ENCODE peak calls at places on chromosomes 5 and 9, in ten cellular contexts. P, X, U, B, V, W, E, L, C and R are unnamed samples.

GRCh38 chr9:71079451-71079850 is 42.0 kb downstream of the TRPM3 start:
- DNase-seq in L (no peak), C (peak), B (no peak), P (no peak), W (no peak), V (no peak), U (no peak), E (no peak), X (no peak), R (no peak)

GRCh38 chr5:179885491-179886090 is 22.1 kb downstream of the TBC1D9B start:
- DNase-seq in U (no peak), W (no peak), E (no peak), X (no peak), L (no peak), V (no peak), P (no peak), B (no peak), C (no peak), R (no peak)

GRCh38 chr9:135992486-135993408 is 31.6 kb upstream of the UBAC1 start:
- DNase-seq in L (peak), P (peak), V (peak), E (peak), B (peak), W (peak), C (peak), U (no peak), X (peak), R (peak)

GRCh38 chr5:126015244-126016054 is 407.8 kb upstream of the GRAMD2B start:
- DNase-seq in V (no peak), L (no peak), P (peak), B (no peak), X (no peak), E (no peak), C (peak), W (peak), U (no peak), R (no peak)

GRCh38 chr5:68356216-68356615 is 140.7 kb downstream of the PIK3R1 start:
- DNase-seq in U (no peak), B (no peak), X (no peak), V (no peak), P (no peak), C (no peak), E (no peak), W (no peak), L (no peak), R (no peak)

GRCh38 chr5:169628891-169629290 is 8.2 kb upstream of the DOCK2 start:
- DNase-seq in B (no peak), X (no peak), E (no peak), L (no peak), V (no peak), C (no peak), U (no peak), P (no peak), W (no peak), R (no peak)

GRCh38 chr9:96858018-96858573 is 3.8 kb upstream of the ZNF782 start:
- DNase-seq in L (peak), C (peak), W (no peak), V (no peak), P (peak), B (no peak), X (no peak), U (no peak), E (no peak), R (peak)

GRCh38 chr5:94849821-94850736 is 231.6 kb downstream of the SLF1 start:
- DNase-seq in B (no peak), L (no peak), C (peak), W (peak), U (peak), P (no peak), E (no peak), V (no peak), X (peak), R (peak)

GRCh38 chr9:128102861-128103588 is 24.5 kb downstream of the PTGES2 start:
- DNase-seq in X (peak), U (no peak), W (peak), C (no peak), P (no peak), V (no peak), B (no peak), E (no peak), L (no peak), R (no peak)

GRCh38 chr5:44536650-44537260 is 147.5 kb upstream of the FGF10 start:
- DNase-seq in U (peak), L (peak), C (peak), W (peak), E (no peak), V (peak), P (peak), B (peak), X (peak), R (peak)

GRCh38 chr5:160298189-160298588 is 14.2 kb downstream of the CCNJL start:
- DNase-seq in X (no peak), B (no peak), E (no peak), U (no peak), W (no peak), C (no peak), V (no peak), L (no peak), P (no peak), R (no peak)

GRCh38 chr9:89448821-89449220 is 49.1 kb downstream of the SEMA4D start:
- DNase-seq in L (no peak), C (no peak), X (no peak), U (no peak), B (no peak), E (no peak), V (no peak), P (no peak), W (no peak), R (no peak)

GRCh38 chr5:54529565-54529964 is 12.0 kb downstream of the SNX18 start:
- DNase-seq in U (no peak), C (no peak), E (no peak), B (no peak), V (no peak), L (no peak), P (no peak), W (no peak), X (no peak), R (no peak)

GRCh38 chr9:121398374-121398773 is 28.3 kb upstream of the STOM start:
- DNase-seq in C (peak), L (no peak), V (no peak), U (no peak), B (no peak), X (no peak), P (peak), W (no peak), E (no peak), R (peak)

GRCh38 chr5:111667128-111667756 is 89.8 kb downstream of the NREP start:
- DNase-seq in E (no peak), W (no peak), V (no peak), L (no peak), X (no peak), B (no peak), U (no peak), P (no peak), C (no peak), R (no peak)

GRCh38 chr5:102589661-102590060 is 90.9 kb upstream of the SLCO6A1 start:
- DNase-seq in X (no peak), C (no peak), U (no peak), B (no peak), E (no peak), P (no peak), V (no peak), L (no peak), W (no peak), R (peak)

GRCh38 chr5:149654282-149654681 is 73.0 kb downstream of the ARHGEF37 start:
- DNase-seq in P (no peak), U (no peak), B (no peak), L (no peak), W (peak), V (no peak), E (no peak), C (no peak), X (no peak), R (no peak)

GRCh38 chr5:69288069-69288468 is 44.5 kb downstream of the CCDC125 start:
- DNase-seq in P (no peak), X (no peak), W (no peak), L (no peak), E (no peak), C (no peak), V (no peak), B (no peak), U (no peak), R (no peak)

GRCh38 chr9:108151161-108151586 is 661.6 kb upstream of the KLF4 start:
- DNase-seq in L (no peak), U (no peak), V (no peak), E (peak), W (no peak), B (no peak), C (peak), X (no peak), P (no peak), R (no peak)

GRCh38 chr5:176631383-176631970 is 1.0 kb downstream of the EIF4E1B start:
- DNase-seq in C (no peak), V (no peak), L (no peak), U (no peak), X (no peak), B (no peak), P (no peak), W (peak), E (no peak), R (no peak)

GRCh38 chr9:101764455-101764854 is 26.0 kb upstream of the GRIN3A start:
- DNase-seq in V (no peak), W (no peak), P (no peak), X (no peak), U (no peak), L (no peak), E (no peak), B (no peak), C (no peak), R (no peak)

GRCh38 chr9:112032733-112033132 is 136.1 kb downstream of the UGCG start:
- DNase-seq in B (no peak), E (no peak), C (peak), W (no peak), L (no peak), V (no peak), P (no peak), X (no peak), U (no peak), R (no peak)

GRCh38 chr9:38622083-38622674 is 1.8 kb upstream of the ANKRD18A start:
- DNase-seq in B (no peak), U (no peak), P (no peak), L (no peak), X (peak), W (peak), C (no peak), V (peak), E (peak), R (no peak)

GRCh38 chr9:128251701-128252100 is 24.1 kb downstream of the GOLGA2 start:
- DNase-seq in B (no peak), W (no peak), L (no peak), U (no peak), C (peak), E (no peak), V (no peak), P (peak), X (no peak), R (no peak)

GRCh38 chr9:136015656-136016055 is 54.5 kb upstream of the UBAC1 start:
- DNase-seq in V (no peak), E (no peak), L (no peak), W (no peak), X (peak), U (no peak), P (no peak), C (no peak), B (no peak), R (no peak)

GRCh38 chr5:113267361-113267900 is 167.4 kb downstream of the TSSK1B start:
- DNase-seq in V (no peak), U (no peak), E (no peak), B (no peak), L (no peak), C (no peak), X (no peak), W (no peak), P (no peak), R (no peak)

GRCh38 chr9:3244963-3245653 is 280.7 kb downstream of the RFX3 start:
- DNase-seq in C (no peak), X (no peak), U (no peak), E (no peak), L (no peak), B (no peak), P (no peak), V (no peak), W (no peak), R (no peak)

GRCh38 chr5:90557391-90557790 is 1.2 kb upstream of the ADGRV1 start:
- DNase-seq in V (no peak), C (no peak), U (no peak), W (no peak), E (no peak), P (no peak), B (no peak), L (no peak), X (no peak), R (no peak)

GRCh38 chr9:113599647-113600476 is 136.3 kb downstream of the RGS3 start:
- DNase-seq in C (peak), E (no peak), V (no peak), B (no peak), L (no peak), X (peak), U (no peak), W (no peak), P (no peak), R (peak)

GRCh38 chr5:135005076-135005475 is 29.0 kb downstream of the PITX1 start:
- DNase-seq in V (no peak), C (no peak), P (no peak), X (no peak), U (no peak), L (no peak), W (no peak), E (no peak), B (no peak), R (no peak)

GRCh38 chr5:16863380-16864007 is 72.6 kb downstream of the MYO10 start:
- DNase-seq in U (no peak), C (no peak), P (no peak), W (no peak), X (no peak), E (no peak), V (no peak), B (no peak), L (peak), R (no peak)

GRCh38 chr5:141543053-141543452 is 54.2 kb downstream of the PCDHGC5 start:
- DNase-seq in L (no peak), X (no peak), V (no peak), P (no peak), B (no peak), C (no peak), E (no peak), W (no peak), U (no peak), R (no peak)

GRCh38 chr5:151137067-151137825 is 20.3 kb downstream of the ANXA6 start:
- DNase-seq in L (no peak), B (no peak), U (no peak), P (no peak), C (no peak), E (no peak), V (no peak), X (no peak), W (no peak), R (no peak)

GRCh38 chr5:13316191-13316590 is 628.3 kb downstream of the DNAH5 start:
- DNase-seq in W (no peak), X (no peak), C (no peak), L (no peak), P (no peak), E (no peak), V (no peak), U (no peak), B (no peak), R (no peak)